ENCODE peak calls at places on chromosome 17, in ten cellular contexts. One of them, this sample, is unnamed.

GRCh38 chr17:82320956-82321927 is 3.8 kb upstream of the CD7 start:
- DNase-seq in left ventricle myocardium inferior: no peak
- DNase-seq in LHCN-M2: no peak
- DNase-seq in effector memory CD8-positive, alpha-beta T cell: peak
- DNase-seq in K562: peak
- DNase-seq in Kasumi-1: no peak
- DNase-seq in NCI-H774: peak
- DNase-seq in stimulated activated CD4-positive, alpha-beta T cell treated with anti-CD3 and anti-CD28 coated beads, TNF-alpha, amount 100 ng/mL, for 1 hour: peak
- DNase-seq in GM12891: peak
- DNase-seq in AG20443: peak
- DNase-seq in this sample: no peak

GRCh38 chr17:78893684-78894083 is 9.3 kb downstream of the CEP295NL start:
- DNase-seq in left ventricle myocardium inferior: no peak
- DNase-seq in LHCN-M2: no peak
- DNase-seq in effector memory CD8-positive, alpha-beta T cell: no peak
- DNase-seq in K562: no peak
- DNase-seq in Kasumi-1: no peak
- DNase-seq in NCI-H774: no peak
- DNase-seq in stimulated activated CD4-positive, alpha-beta T cell treated with anti-CD3 and anti-CD28 coated beads, TNF-alpha, amount 100 ng/mL, for 1 hour: no peak
- DNase-seq in GM12891: no peak
- DNase-seq in AG20443: no peak
- DNase-seq in this sample: no peak

GRCh38 chr17:8387914-8388651 is 5.1 kb upstream of the RPL26 start:
- DNase-seq in left ventricle myocardium inferior: no peak
- DNase-seq in LHCN-M2: no peak
- DNase-seq in effector memory CD8-positive, alpha-beta T cell: peak
- DNase-seq in K562: no peak
- DNase-seq in Kasumi-1: no peak
- DNase-seq in NCI-H774: no peak
- DNase-seq in stimulated activated CD4-positive, alpha-beta T cell treated with anti-CD3 and anti-CD28 coated beads, TNF-alpha, amount 100 ng/mL, for 1 hour: no peak
- DNase-seq in GM12891: no peak
- DNase-seq in AG20443: no peak
- DNase-seq in this sample: no peak

GRCh38 chr17:58278661-58279015 is 2.1 kb downstream of the MPO start:
- DNase-seq in left ventricle myocardium inferior: peak
- DNase-seq in LHCN-M2: no peak
- DNase-seq in effector memory CD8-positive, alpha-beta T cell: no peak
- DNase-seq in K562: no peak
- DNase-seq in Kasumi-1: no peak
- DNase-seq in NCI-H774: no peak
- DNase-seq in stimulated activated CD4-positive, alpha-beta T cell treated with anti-CD3 and anti-CD28 coated beads, TNF-alpha, amount 100 ng/mL, for 1 hour: no peak
- DNase-seq in GM12891: no peak
- DNase-seq in AG20443: peak
- DNase-seq in this sample: no peak

GRCh38 chr17:6072157-6072556 is 2.0 kb downstream of the WSCD1 start:
- DNase-seq in left ventricle myocardium inferior: no peak
- DNase-seq in LHCN-M2: peak
- DNase-seq in effector memory CD8-positive, alpha-beta T cell: no peak
- DNase-seq in K562: no peak
- DNase-seq in Kasumi-1: no peak
- DNase-seq in NCI-H774: no peak
- DNase-seq in stimulated activated CD4-positive, alpha-beta T cell treated with anti-CD3 and anti-CD28 coated beads, TNF-alpha, amount 100 ng/mL, for 1 hour: no peak
- DNase-seq in GM12891: no peak
- DNase-seq in AG20443: no peak
- DNase-seq in this sample: no peak

GRCh38 chr17:59572301-59572924 is 7.0 kb downstream of the DHX40 start:
- DNase-seq in left ventricle myocardium inferior: no peak
- DNase-seq in LHCN-M2: peak
- DNase-seq in effector memory CD8-positive, alpha-beta T cell: no peak
- DNase-seq in K562: no peak
- DNase-seq in Kasumi-1: no peak
- DNase-seq in NCI-H774: no peak
- DNase-seq in stimulated activated CD4-positive, alpha-beta T cell treated with anti-CD3 and anti-CD28 coated beads, TNF-alpha, amount 100 ng/mL, for 1 hour: no peak
- DNase-seq in GM12891: no peak
- DNase-seq in AG20443: peak
- DNase-seq in this sample: no peak

GRCh38 chr17:10380631-10381408 is 8.0 kb upstream of the MYH13 start:
- DNase-seq in left ventricle myocardium inferior: no peak
- DNase-seq in LHCN-M2: peak
- DNase-seq in effector memory CD8-positive, alpha-beta T cell: no peak
- DNase-seq in K562: no peak
- DNase-seq in Kasumi-1: no peak
- DNase-seq in NCI-H774: no peak
- DNase-seq in stimulated activated CD4-positive, alpha-beta T cell treated with anti-CD3 and anti-CD28 coated beads, TNF-alpha, amount 100 ng/mL, for 1 hour: no peak
- DNase-seq in GM12891: no peak
- DNase-seq in AG20443: peak
- DNase-seq in this sample: no peak

GRCh38 chr17:40065771-40066510 is 3.2 kb downstream of the THRA start:
- DNase-seq in left ventricle myocardium inferior: no peak
- DNase-seq in LHCN-M2: peak
- DNase-seq in effector memory CD8-positive, alpha-beta T cell: no peak
- DNase-seq in K562: no peak
- DNase-seq in Kasumi-1: no peak
- DNase-seq in NCI-H774: no peak
- DNase-seq in stimulated activated CD4-positive, alpha-beta T cell treated with anti-CD3 and anti-CD28 coated beads, TNF-alpha, amount 100 ng/mL, for 1 hour: no peak
- DNase-seq in GM12891: no peak
- DNase-seq in AG20443: no peak
- DNase-seq in this sample: no peak

GRCh38 chr17:78972507-78973105 is 7.1 kb downstream of the LGALS3BP start:
- DNase-seq in left ventricle myocardium inferior: no peak
- DNase-seq in LHCN-M2: no peak
- DNase-seq in effector memory CD8-positive, alpha-beta T cell: no peak
- DNase-seq in K562: no peak
- DNase-seq in Kasumi-1: no peak
- DNase-seq in NCI-H774: no peak
- DNase-seq in stimulated activated CD4-positive, alpha-beta T cell treated with anti-CD3 and anti-CD28 coated beads, TNF-alpha, amount 100 ng/mL, for 1 hour: no peak
- DNase-seq in GM12891: no peak
- DNase-seq in AG20443: no peak
- DNase-seq in this sample: no peak

GRCh38 chr17:9805769-9806168 is 14.4 kb upstream of the DHRS7C start:
- DNase-seq in left ventricle myocardium inferior: no peak
- DNase-seq in LHCN-M2: no peak
- DNase-seq in effector memory CD8-positive, alpha-beta T cell: no peak
- DNase-seq in K562: no peak
- DNase-seq in Kasumi-1: no peak
- DNase-seq in NCI-H774: no peak
- DNase-seq in stimulated activated CD4-positive, alpha-beta T cell treated with anti-CD3 and anti-CD28 coated beads, TNF-alpha, amount 100 ng/mL, for 1 hour: no peak
- DNase-seq in GM12891: no peak
- DNase-seq in AG20443: no peak
- DNase-seq in this sample: no peak

This sample was measured in GDM1.